ENCODE peak calls at places on chromosomes 16 and 17, in four cellular contexts. One of them, this sample, is unnamed. For H3K4me1, the result is how much of the 10 kb centered on the place peaks cover.

GRCh38 chr16:51008037-51008436 is 143.0 kb downstream of the SALL1 start:
- DNase-seq in spleen: no peak
- DNase-seq in A549: no peak
- DNase-seq in heart left ventricle: no peak
- DNase-seq in this sample: no peak

GRCh38 chr17:72614871-72615626 is 477.4 kb downstream of the SLC39A11 start:
- DNase-seq in heart left ventricle: no peak
- DNase-seq in spleen: no peak
- DNase-seq in A549: peak
- DNase-seq in this sample: peak

GRCh38 chr16:17369441-17369951 is 101.3 kb downstream of the XYLT1 start:
- DNase-seq in heart left ventricle: peak
- DNase-seq in A549: no peak
- DNase-seq in spleen: peak
- DNase-seq in this sample: peak

GRCh38 chr16:9854665-9855064 is 327.6 kb downstream of the GRIN2A start:
- DNase-seq in heart left ventricle: peak
- DNase-seq in A549: no peak
- DNase-seq in spleen: no peak
- DNase-seq in this sample: no peak

GRCh38 chr17:17978481-17979424 is 6.1 kb downstream of the DRC3 start:
- DNase-seq in A549: no peak
- DNase-seq in spleen: no peak
- DNase-seq in heart left ventricle: no peak
- DNase-seq in this sample: no peak

GRCh38 chr17:73901661-73902415 is 257.6 kb upstream of the SDK2 start:
- DNase-seq in A549: no peak
- DNase-seq in heart left ventricle: peak
- DNase-seq in spleen: peak
- DNase-seq in this sample: peak

GRCh38 chr17:81685108-81685507 is 1.3 kb downstream of the HGS start:
- DNase-seq in spleen: no peak
- DNase-seq in A549: peak
- DNase-seq in heart left ventricle: no peak
- DNase-seq in this sample: no peak

GRCh38 chr17:2926019-2926650 is 129.9 kb downstream of the RAP1GAP2 start:
- DNase-seq in heart left ventricle: no peak
- DNase-seq in A549: no peak
- DNase-seq in spleen: no peak
- DNase-seq in this sample: peak

GRCh38 chr16:66516808-66517585 is 32.9 kb downstream of the TK2 start:
- DNase-seq in A549: peak
- DNase-seq in spleen: peak
- DNase-seq in heart left ventricle: peak
- DNase-seq in this sample: peak

GRCh38 chr17:1470774-1471462 is 14.9 kb upstream of the CRK start:
- DNase-seq in A549: no peak
- DNase-seq in spleen: no peak
- DNase-seq in heart left ventricle: no peak
- DNase-seq in this sample: no peak

GRCh38 chr17:14156689-14157088 is 80.0 kb downstream of the CDRT15 start:
- DNase-seq in spleen: no peak
- DNase-seq in A549: no peak
- DNase-seq in heart left ventricle: no peak
- DNase-seq in this sample: no peak

GRCh38 chr16:4450921-4451619 is 23.4 kb downstream of the NMRAL1 start:
- DNase-seq in A549: no peak
- DNase-seq in spleen: no peak
- DNase-seq in heart left ventricle: no peak
- DNase-seq in this sample: no peak

GRCh38 chr16:3058173-3059030 is 7.0 kb upstream of the IL32 start:
- DNase-seq in heart left ventricle: peak
- DNase-seq in spleen: peak
- DNase-seq in A549: no peak
- DNase-seq in this sample: peak

GRCh38 chr16:70159355-70160348 is 13.9 kb upstream of the CLEC18C start:
- DNase-seq in A549: no peak
- DNase-seq in spleen: peak
- DNase-seq in heart left ventricle: no peak
- DNase-seq in this sample: no peak

GRCh38 chr16:19757762-19758595 is 39.9 kb downstream of the IQCK start:
- DNase-seq in heart left ventricle: no peak
- DNase-seq in A549: no peak
- DNase-seq in spleen: no peak
- DNase-seq in this sample: no peak

GRCh38 chr16:57788252-57788841 is 13.9 kb downstream of the KIFC3 start:
- DNase-seq in spleen: no peak
- DNase-seq in A549: no peak
- DNase-seq in heart left ventricle: no peak
- DNase-seq in this sample: no peak

GRCh38 chr17:61395409-61395982 is 4.1 kb upstream of the TBX2 start:
- DNase-seq in A549: no peak
- DNase-seq in spleen: no peak
- DNase-seq in heart left ventricle: no peak
- DNase-seq in this sample: no peak

GRCh38 chr16:69428652-69429051 is 4.2 kb downstream of the CYB5B start:
- DNase-seq in spleen: no peak
- DNase-seq in heart left ventricle: no peak
- DNase-seq in A549: no peak
- DNase-seq in this sample: no peak

GRCh38 chr17:6611231-6611630 is 29.3 kb downstream of the KIAA0753 start:
- DNase-seq in A549: no peak
- DNase-seq in heart left ventricle: no peak
- DNase-seq in spleen: no peak
- DNase-seq in this sample: no peak

GRCh38 chr17:12721581-12721980 is 55.9 kb downstream of the MYOCD start:
- DNase-seq in spleen: no peak
- DNase-seq in A549: no peak
- DNase-seq in heart left ventricle: no peak
- DNase-seq in this sample: no peak

GRCh38 chr17:43556292-43556691 is 10.2 kb upstream of the ETV4 start:
- DNase-seq in A549: peak
- DNase-seq in heart left ventricle: no peak
- DNase-seq in spleen: no peak
- DNase-seq in this sample: no peak

GRCh38 chr16:79776243-79776884 is 175.8 kb upstream of the MAF start:
- DNase-seq in A549: no peak
- DNase-seq in spleen: no peak
- DNase-seq in heart left ventricle: peak
- DNase-seq in this sample: peak

GRCh38 chr17:5418858-5419355 is 555 bp downstream of the NUP88 start:
- DNase-seq in heart left ventricle: no peak
- DNase-seq in spleen: no peak
- DNase-seq in A549: no peak
- DNase-seq in this sample: peak

GRCh38 chr17:82926081-82926480 is 86.3 kb upstream of the ZNF750 start:
- DNase-seq in heart left ventricle: no peak
- DNase-seq in A549: no peak
- DNase-seq in spleen: peak
- DNase-seq in this sample: no peak

GRCh38 chr16:85286970-85287814 is 174.9 kb upstream of the CIBAR2 start:
- DNase-seq in heart left ventricle: peak
- DNase-seq in A549: no peak
- DNase-seq in spleen: no peak
- DNase-seq in this sample: peak

GRCh38 chr17:43309505-43310329 is 75.9 kb upstream of the RNU2-1 start:
- DNase-seq in A549: no peak
- DNase-seq in spleen: peak
- DNase-seq in heart left ventricle: no peak
- DNase-seq in this sample: no peak

GRCh38 chr16:58026139-58026704 is 668 bp downstream of the MMP15 start:
- DNase-seq in spleen: peak
- DNase-seq in A549: peak
- DNase-seq in heart left ventricle: peak
- DNase-seq in this sample: peak

GRCh38 chr17:28724500-28725165 is 1.4 kb downstream of the TLCD1 start:
- DNase-seq in heart left ventricle: no peak
- DNase-seq in spleen: no peak
- DNase-seq in A549: no peak
- DNase-seq in this sample: no peak

DNA sequence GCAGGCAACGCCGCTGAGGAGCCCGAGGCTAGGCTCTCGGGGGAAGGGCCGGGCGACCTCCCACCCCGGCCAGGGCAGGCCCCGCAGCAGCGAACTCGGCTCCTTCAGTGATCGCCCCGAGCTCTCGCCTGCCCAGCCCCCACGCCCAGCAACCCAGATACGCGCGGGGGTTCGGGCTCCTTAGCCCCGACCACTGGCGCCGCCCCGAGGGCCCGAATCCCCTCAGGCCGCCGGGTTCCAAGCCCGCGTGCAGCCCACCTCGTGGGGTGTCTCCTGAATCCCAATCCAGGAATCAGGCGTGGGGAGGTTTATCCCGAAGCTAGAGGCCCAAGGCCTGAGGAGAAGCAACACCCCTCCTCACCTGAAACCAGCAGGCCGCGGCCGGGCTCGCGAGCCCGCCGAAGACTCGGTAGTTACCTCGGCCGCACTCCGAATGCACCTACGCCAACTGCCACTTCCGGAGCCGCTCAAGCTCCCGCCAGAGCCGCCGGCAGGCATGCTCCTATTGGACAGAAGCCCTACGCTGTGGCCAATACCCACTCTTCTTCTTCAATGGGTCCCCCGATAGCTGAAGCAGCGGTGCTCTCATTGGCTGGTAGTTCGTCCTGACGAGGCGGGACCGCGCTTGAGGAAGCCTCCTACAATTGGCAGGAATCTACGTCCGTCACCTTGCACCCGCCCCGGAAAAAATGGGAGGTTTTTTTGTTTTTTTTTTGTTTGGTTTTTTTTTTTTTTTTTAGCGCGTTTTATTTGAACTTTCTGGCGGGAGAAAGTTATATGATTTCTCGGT is at the start of gene RFWD3:
- DNase-seq in A549: peak
- DNase-seq in heart left ventricle: peak
- DNase-seq in spleen: peak
- DNase-seq in this sample: peak
- TF ChIP-seq POLR2A in A549: peak
- TF ChIP-seq POLR2A in heart left ventricle: no peak
- TF ChIP-seq POLR2A in spleen: no peak
- TF ChIP-seq POLR2A in this sample: peak

GRCh38 chr17:49498037-49498615 is 3.0 kb downstream of the NGFR start:
- DNase-seq in spleen: no peak
- DNase-seq in A549: peak
- DNase-seq in heart left ventricle: no peak
- DNase-seq in this sample: no peak
- H3K4me1 ChIP-seq in spleen: half or more
- H3K4me1 ChIP-seq in A549: under half
- H3K4me1 ChIP-seq in heart left ventricle: under half
- H3K4me1 ChIP-seq in this sample: under half

DNA sequence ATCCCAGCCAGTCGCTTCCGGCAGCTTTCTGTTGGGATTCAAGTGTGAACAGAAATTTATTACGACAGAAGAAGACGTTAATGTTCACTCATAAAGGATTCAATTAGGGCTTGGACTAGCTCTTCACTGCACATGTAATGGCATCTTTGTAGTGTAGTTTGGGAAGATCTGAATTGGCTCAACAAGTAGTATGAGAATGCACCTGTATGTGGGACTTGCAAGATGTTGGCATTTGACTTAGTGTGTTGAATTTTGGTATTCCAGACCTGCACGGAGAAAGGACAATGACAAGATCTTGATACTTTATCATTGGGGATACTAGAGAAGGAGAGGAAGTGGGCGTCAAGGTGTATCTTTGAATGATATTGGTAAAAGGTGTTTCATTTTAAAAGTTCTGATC is 1.2 kb downstream of the PSMD11 start:
- DNase-seq in heart left ventricle: no peak
- DNase-seq in A549: no peak
- DNase-seq in spleen: no peak
- DNase-seq in this sample: no peak
- H3K27ac ChIP-seq in heart left ventricle: no peak
- H3K27ac ChIP-seq in A549: peak
- H3K27ac ChIP-seq in spleen: no peak
- H3K27ac ChIP-seq in this sample: peak

GRCh38 chr16:87949071-87949744 is 2.0 kb upstream of the BANP start:
- DNase-seq in A549: no peak
- DNase-seq in spleen: no peak
- DNase-seq in heart left ventricle: no peak
- DNase-seq in this sample: no peak

GRCh38 chr16:87952751-87953150 is 1.5 kb downstream of the BANP start:
- DNase-seq in heart left ventricle: no peak
- DNase-seq in A549: no peak
- DNase-seq in spleen: no peak
- DNase-seq in this sample: no peak

GRCh38 chr16:87948735-87949070 is 2.5 kb upstream of the BANP start:
- DNase-seq in heart left ventricle: no peak
- DNase-seq in A549: no peak
- DNase-seq in spleen: no peak
- DNase-seq in this sample: no peak

GRCh38 chr16:87951550-87952538 is 610 bp downstream of the BANP start:
- DNase-seq in A549: no peak
- DNase-seq in heart left ventricle: peak
- DNase-seq in spleen: no peak
- DNase-seq in this sample: no peak

DNA sequence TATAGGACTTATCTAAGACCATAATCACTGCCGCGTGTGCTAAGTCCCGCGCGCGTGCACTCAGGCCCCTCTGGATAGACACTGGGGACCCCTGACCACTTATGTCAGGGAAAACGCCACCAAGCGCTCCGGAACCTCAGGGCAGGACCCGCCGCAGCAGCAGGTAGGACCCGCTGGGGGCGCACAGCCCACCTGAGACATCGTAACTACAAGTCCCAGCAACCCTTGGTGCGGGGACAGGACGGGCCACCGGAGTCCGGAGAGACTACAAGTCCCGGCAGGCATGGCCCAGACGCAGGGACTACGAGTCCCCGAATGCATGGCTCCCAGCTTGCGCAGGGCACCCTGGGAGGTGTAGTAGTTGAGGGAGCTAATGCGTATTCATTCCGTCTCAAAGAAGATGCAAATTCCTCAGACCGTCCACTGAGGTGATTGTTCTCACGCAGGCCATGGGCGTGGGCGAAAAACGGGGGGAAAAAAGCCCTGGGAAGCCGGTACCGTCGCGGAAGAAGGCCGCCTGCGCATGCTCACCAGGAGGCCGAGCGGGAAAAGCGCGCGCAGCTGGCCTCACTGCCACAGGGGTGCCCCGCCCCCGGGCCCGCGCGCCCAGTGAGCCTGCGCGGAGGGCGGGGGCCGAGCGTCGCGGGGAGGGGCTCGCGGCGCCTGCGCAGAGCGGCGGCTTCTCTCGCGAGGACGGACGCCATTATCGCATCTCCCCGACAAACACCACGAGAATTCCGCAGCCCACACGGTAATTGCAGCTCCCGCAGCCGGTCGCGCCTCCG is at the start of gene BANP:
- DNase-seq in heart left ventricle: peak
- DNase-seq in spleen: peak
- DNase-seq in A549: peak
- DNase-seq in this sample: peak
- TF ChIP-seq POLR2A in heart left ventricle: peak
- TF ChIP-seq POLR2A in spleen: no peak
- TF ChIP-seq POLR2A in A549: peak
- TF ChIP-seq POLR2A in this sample: peak